ENCODE peak calls at places on chromosomes 11 and 22, in five cellular contexts. One of them, this sample, is unnamed.

GRCh38 chr22:46294784-46295183 is 1.9 kb upstream of the GTSE1 start:
- DNase-seq in AG04450: no peak
- DNase-seq in fibroblast of mammary gland: no peak
- DNase-seq in body of pancreas: no peak
- DNase-seq in HFF-Myc: no peak
- DNase-seq in this sample: no peak

GRCh38 chr22:24051568-24051967 is 40.5 kb downstream of the CABIN1 start:
- DNase-seq in HFF-Myc: no peak
- DNase-seq in fibroblast of mammary gland: peak
- DNase-seq in AG04450: no peak
- DNase-seq in body of pancreas: no peak
- DNase-seq in this sample: no peak

GRCh38 chr11:103618532-103618931 is 417.9 kb upstream of the DDI1 start:
- DNase-seq in HFF-Myc: no peak
- DNase-seq in fibroblast of mammary gland: peak
- DNase-seq in AG04450: peak
- DNase-seq in body of pancreas: no peak
- DNase-seq in this sample: no peak

GRCh38 chr11:35689081-35689996 is 26.8 kb downstream of the TRIM44 start:
- DNase-seq in fibroblast of mammary gland: no peak
- DNase-seq in HFF-Myc: no peak
- DNase-seq in AG04450: no peak
- DNase-seq in body of pancreas: no peak
- DNase-seq in this sample: no peak

GRCh38 chr11:26896716-26897115 is 97.2 kb upstream of the FIBIN start:
- DNase-seq in AG04450: no peak
- DNase-seq in body of pancreas: no peak
- DNase-seq in fibroblast of mammary gland: no peak
- DNase-seq in HFF-Myc: no peak
- DNase-seq in this sample: no peak

GRCh38 chr11:132858203-132858602 is 674.1 kb downstream of the OPCML start:
- DNase-seq in HFF-Myc: no peak
- DNase-seq in AG04450: peak
- DNase-seq in fibroblast of mammary gland: no peak
- DNase-seq in body of pancreas: no peak
- DNase-seq in this sample: no peak

GRCh38 chr11:2899080-2899783 is 13.7 kb upstream of the CDKN1C start:
- DNase-seq in AG04450: no peak
- DNase-seq in fibroblast of mammary gland: no peak
- DNase-seq in HFF-Myc: no peak
- DNase-seq in body of pancreas: no peak
- DNase-seq in this sample: no peak

GRCh38 chr11:117284053-117284452 is 7.1 kb upstream of the BACE1-AS start:
- DNase-seq in HFF-Myc: no peak
- DNase-seq in body of pancreas: no peak
- DNase-seq in fibroblast of mammary gland: no peak
- DNase-seq in AG04450: no peak
- DNase-seq in this sample: no peak

GRCh38 chr22:23243006-23243573 is 62.8 kb downstream of the BCR start:
- DNase-seq in body of pancreas: no peak
- DNase-seq in AG04450: no peak
- DNase-seq in HFF-Myc: no peak
- DNase-seq in fibroblast of mammary gland: no peak
- DNase-seq in this sample: no peak

GRCh38 chr11:116219171-116219635 is 553.6 kb downstream of the BUD13 start:
- DNase-seq in HFF-Myc: peak
- DNase-seq in fibroblast of mammary gland: no peak
- DNase-seq in AG04450: no peak
- DNase-seq in body of pancreas: peak
- DNase-seq in this sample: no peak

GRCh38 chr11:132028380-132029240 is 658.2 kb downstream of the NTM start:
- DNase-seq in body of pancreas: peak
- DNase-seq in AG04450: no peak
- DNase-seq in HFF-Myc: peak
- DNase-seq in fibroblast of mammary gland: peak
- DNase-seq in this sample: peak

GRCh38 chr11:8004008-8004407 is 16.9 kb downstream of the EIF3F start:
- DNase-seq in body of pancreas: no peak
- DNase-seq in HFF-Myc: no peak
- DNase-seq in fibroblast of mammary gland: no peak
- DNase-seq in AG04450: no peak
- DNase-seq in this sample: no peak

GRCh38 chr11:119803139-119803538 is 74.1 kb upstream of the NECTIN1 start:
- DNase-seq in HFF-Myc: no peak
- DNase-seq in fibroblast of mammary gland: no peak
- DNase-seq in body of pancreas: no peak
- DNase-seq in AG04450: no peak
- DNase-seq in this sample: no peak

GRCh38 chr11:14589421-14589820 is 54.2 kb upstream of the PDE3B start:
- DNase-seq in AG04450: no peak
- DNase-seq in body of pancreas: no peak
- DNase-seq in fibroblast of mammary gland: no peak
- DNase-seq in HFF-Myc: no peak
- DNase-seq in this sample: no peak

GRCh38 chr11:131683131-131683530 is 312.7 kb downstream of the NTM start:
- DNase-seq in AG04450: no peak
- DNase-seq in fibroblast of mammary gland: no peak
- DNase-seq in HFF-Myc: no peak
- DNase-seq in body of pancreas: no peak
- DNase-seq in this sample: no peak

GRCh38 chr11:129724866-129725265 is 90.8 kb upstream of the TMEM45B start:
- DNase-seq in body of pancreas: no peak
- DNase-seq in HFF-Myc: no peak
- DNase-seq in fibroblast of mammary gland: no peak
- DNase-seq in AG04450: no peak
- DNase-seq in this sample: no peak

GRCh38 chr11:68003846-68004550 is at the start of gene UNC93B1:
- DNase-seq in fibroblast of mammary gland: peak
- DNase-seq in AG04450: no peak
- DNase-seq in body of pancreas: peak
- DNase-seq in HFF-Myc: no peak
- DNase-seq in this sample: no peak

GRCh38 chr11:1162153-1162497 is 4.4 kb downstream of the MUC5AC start:
- DNase-seq in fibroblast of mammary gland: no peak
- DNase-seq in AG04450: no peak
- DNase-seq in body of pancreas: no peak
- DNase-seq in HFF-Myc: no peak
- DNase-seq in this sample: no peak

GRCh38 chr11:104033561-104033960 is 2.9 kb upstream of the DDI1 start:
- DNase-seq in AG04450: no peak
- DNase-seq in fibroblast of mammary gland: peak
- DNase-seq in HFF-Myc: no peak
- DNase-seq in body of pancreas: no peak
- DNase-seq in this sample: peak

GRCh38 chr22:46046299-46046685 is 69.3 kb upstream of the WNT7B start:
- DNase-seq in AG04450: no peak
- DNase-seq in fibroblast of mammary gland: no peak
- DNase-seq in body of pancreas: no peak
- DNase-seq in HFF-Myc: no peak
- DNase-seq in this sample: no peak

GRCh38 chr11:109697140-109697843 is 275.3 kb downstream of the C11orf87 start:
- DNase-seq in AG04450: peak
- DNase-seq in body of pancreas: no peak
- DNase-seq in HFF-Myc: peak
- DNase-seq in fibroblast of mammary gland: peak
- DNase-seq in this sample: no peak

GRCh38 chr11:61842421-61842820 is 14.3 kb downstream of the FADS2 start:
- DNase-seq in body of pancreas: no peak
- DNase-seq in AG04450: no peak
- DNase-seq in HFF-Myc: no peak
- DNase-seq in fibroblast of mammary gland: no peak
- DNase-seq in this sample: no peak

GRCh38 chr11:1473786-1474185 is 12.8 kb downstream of the MOB2 start:
- DNase-seq in HFF-Myc: no peak
- DNase-seq in body of pancreas: peak
- DNase-seq in fibroblast of mammary gland: no peak
- DNase-seq in AG04450: no peak
- DNase-seq in this sample: no peak

GRCh38 chr11:71327156-71328085 is 75.0 kb upstream of the SHANK2 start:
- DNase-seq in body of pancreas: no peak
- DNase-seq in HFF-Myc: no peak
- DNase-seq in fibroblast of mammary gland: no peak
- DNase-seq in AG04450: no peak
- DNase-seq in this sample: no peak

GRCh38 chr22:31233001-31233400 is 20.9 kb downstream of the LIMK2 start:
- DNase-seq in body of pancreas: no peak
- DNase-seq in HFF-Myc: no peak
- DNase-seq in fibroblast of mammary gland: no peak
- DNase-seq in AG04450: no peak
- DNase-seq in this sample: no peak

GRCh38 chr22:32535531-32536190 is 61.0 kb downstream of the FBXO7 start:
- DNase-seq in HFF-Myc: no peak
- DNase-seq in body of pancreas: no peak
- DNase-seq in fibroblast of mammary gland: no peak
- DNase-seq in AG04450: no peak
- DNase-seq in this sample: no peak

GRCh38 chr11:64712430-64713030 is 10.5 kb downstream of the NRXN2 start:
- DNase-seq in fibroblast of mammary gland: no peak
- DNase-seq in body of pancreas: no peak
- DNase-seq in HFF-Myc: no peak
- DNase-seq in AG04450: no peak
- DNase-seq in this sample: no peak

GRCh38 chr11:112805658-112806057 is 155.6 kb upstream of the NCAM1 start:
- DNase-seq in fibroblast of mammary gland: no peak
- DNase-seq in body of pancreas: no peak
- DNase-seq in AG04450: no peak
- DNase-seq in HFF-Myc: no peak
- DNase-seq in this sample: no peak

GRCh38 chr11:96486890-96487633 is 97.2 kb downstream of the JRKL start:
- DNase-seq in body of pancreas: peak
- DNase-seq in HFF-Myc: no peak
- DNase-seq in fibroblast of mammary gland: no peak
- DNase-seq in AG04450: no peak
- DNase-seq in this sample: peak

DNA sequence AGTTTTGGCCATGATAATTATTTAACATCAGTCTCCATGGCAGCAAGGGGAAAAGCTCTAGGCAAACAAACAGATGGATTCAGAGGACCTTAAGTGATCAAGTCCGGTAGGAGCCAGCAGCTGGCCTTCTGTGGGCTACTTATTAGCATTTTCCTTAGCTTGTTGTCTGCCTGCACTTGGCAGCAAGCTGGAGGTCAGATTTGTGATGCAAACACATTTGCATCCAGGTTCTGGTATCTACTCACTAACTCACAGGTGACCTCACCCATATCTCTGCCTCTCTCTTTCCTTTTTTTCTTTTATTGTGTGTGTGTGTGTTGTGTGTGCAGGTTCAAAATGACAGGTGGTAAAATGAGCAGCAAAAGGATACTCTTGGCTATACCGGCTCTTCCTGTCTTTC is 32.3 kb downstream of the ARHGAP42 start:
- DNase-seq in body of pancreas: peak
- DNase-seq in fibroblast of mammary gland: peak
- DNase-seq in AG04450: no peak
- DNase-seq in HFF-Myc: no peak
- DNase-seq in this sample: peak
- H3K4me3 ChIP-seq in body of pancreas: no peak
- H3K4me3 ChIP-seq in fibroblast of mammary gland: no peak
- H3K4me3 ChIP-seq in AG04450: no peak
- H3K4me3 ChIP-seq in HFF-Myc: no peak
- H3K4me3 ChIP-seq in this sample: peak

DNA sequence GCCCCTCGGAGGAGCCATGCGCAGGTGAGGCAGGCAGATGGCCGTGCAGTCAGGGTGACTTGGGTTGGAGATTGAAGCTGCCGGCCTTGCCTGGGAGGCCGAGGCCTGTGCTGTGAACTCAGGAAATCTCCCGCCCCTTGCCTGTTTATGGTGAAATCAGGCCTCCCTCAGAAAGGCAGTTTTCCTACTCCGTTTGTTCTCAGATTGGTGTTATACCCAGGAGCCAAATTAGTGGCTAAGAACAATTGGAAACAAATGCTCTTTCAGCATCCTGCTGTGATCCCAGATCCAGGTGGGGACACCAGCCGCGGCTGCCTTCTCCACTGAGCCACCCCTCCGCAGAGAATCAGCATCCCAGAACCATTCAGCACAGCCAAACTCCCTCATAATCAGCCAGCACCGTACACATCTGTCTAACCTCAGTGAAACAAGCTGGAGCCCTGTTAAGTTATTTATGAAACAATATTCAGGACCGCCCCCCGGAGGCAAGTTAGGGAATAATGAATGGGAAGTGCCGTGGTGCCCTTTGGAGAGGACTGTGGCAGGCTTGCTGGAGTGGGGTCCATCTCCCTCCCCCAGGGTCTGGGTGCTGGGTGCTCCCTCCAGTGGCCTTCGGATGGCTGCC is 60.0 kb downstream of the PKNOX2 start:
- DNase-seq in AG04450: no peak
- DNase-seq in fibroblast of mammary gland: peak
- DNase-seq in HFF-Myc: no peak
- DNase-seq in body of pancreas: peak
- DNase-seq in this sample: no peak
- TF ChIP-seq CTCF in AG04450: peak
- TF ChIP-seq CTCF in fibroblast of mammary gland: peak
- TF ChIP-seq CTCF in HFF-Myc: peak
- TF ChIP-seq CTCF in body of pancreas: peak
- TF ChIP-seq CTCF in this sample: peak

GRCh38 chr22:38312261-38312800 is 4.9 kb downstream of the CSNK1E start:
- DNase-seq in AG04450: no peak
- DNase-seq in HFF-Myc: no peak
- DNase-seq in fibroblast of mammary gland: peak
- DNase-seq in body of pancreas: no peak
- DNase-seq in this sample: no peak

GRCh38 chr22:38311331-38311635 is 6.0 kb downstream of the CSNK1E start:
- DNase-seq in AG04450: no peak
- DNase-seq in body of pancreas: no peak
- DNase-seq in HFF-Myc: no peak
- DNase-seq in fibroblast of mammary gland: peak
- DNase-seq in this sample: no peak

GRCh38 chr22:38314140-38314991 is 2.9 kb downstream of the CSNK1E start:
- DNase-seq in AG04450: no peak
- DNase-seq in body of pancreas: no peak
- DNase-seq in HFF-Myc: no peak
- DNase-seq in fibroblast of mammary gland: peak
- DNase-seq in this sample: no peak

GRCh38 chr22:38314992-38315800 is 2.0 kb downstream of the CSNK1E start:
- DNase-seq in fibroblast of mammary gland: peak
- DNase-seq in AG04450: no peak
- DNase-seq in body of pancreas: peak
- DNase-seq in HFF-Myc: no peak
- DNase-seq in this sample: no peak

GRCh38 chr22:38313384-38313955 is 3.8 kb downstream of the CSNK1E start:
- DNase-seq in fibroblast of mammary gland: peak
- DNase-seq in AG04450: peak
- DNase-seq in HFF-Myc: peak
- DNase-seq in body of pancreas: peak
- DNase-seq in this sample: no peak
- H3K4me3 ChIP-seq in fibroblast of mammary gland: peak
- H3K4me3 ChIP-seq in AG04450: peak
- H3K4me3 ChIP-seq in HFF-Myc: peak
- H3K4me3 ChIP-seq in body of pancreas: no peak
- H3K4me3 ChIP-seq in this sample: peak

DNA sequence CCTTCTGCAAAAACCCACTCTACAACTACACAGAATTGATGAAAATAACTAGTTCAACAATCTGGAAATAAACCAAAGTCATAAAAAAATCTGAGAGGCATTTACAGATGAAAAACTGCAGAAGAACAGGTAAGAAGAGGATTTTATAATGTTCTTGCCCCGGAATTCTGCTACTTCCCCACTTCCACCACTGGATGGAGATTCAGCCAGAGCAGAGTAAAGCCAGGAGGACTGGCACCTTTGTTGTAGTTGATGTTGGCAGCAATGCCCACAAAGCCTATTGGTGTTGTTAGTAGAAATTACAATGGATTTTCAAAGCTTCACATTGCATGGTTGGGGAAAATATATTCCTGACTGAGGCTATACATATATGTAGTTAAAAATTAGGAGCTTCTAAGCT is 640.2 kb downstream of the LRRC4C start:
- DNase-seq in body of pancreas: no peak
- DNase-seq in fibroblast of mammary gland: no peak
- DNase-seq in HFF-Myc: no peak
- DNase-seq in AG04450: no peak
- DNase-seq in this sample: no peak
- TF ChIP-seq CTCF in body of pancreas: no peak
- TF ChIP-seq CTCF in fibroblast of mammary gland: no peak
- TF ChIP-seq CTCF in HFF-Myc: no peak
- TF ChIP-seq CTCF in AG04450: no peak
- TF ChIP-seq CTCF in this sample: peak

This sample was measured in epithelial cell of proximal tubule.